ENCODE peak calls at places on chromosomes 5 and 9, in nine cellular contexts. One of them, this sample, is unnamed.

GRCh38 chr5:126594077-126594476 is 942 bp downstream of the ALDH7A1 start:
- DNase-seq in stimulated activated naive CD8-positive, alpha-beta T cell treated with anti-CD3 and anti-CD28 coated beads, Interleukin-15, amount 100 ng/mL, for 72 hours: no peak
- DNase-seq in NCI-H1105 treated with DMSO at 0.1 percent for 48 hours: no peak
- DNase-seq in non-pigmented ciliary epithelial cell: no peak
- DNase-seq in A549: no peak
- DNase-seq in HuH-7.5: no peak
- DNase-seq in ureter: peak; percentile 62
- DNase-seq in naive thymus-derived CD4-positive, alpha-beta T cell: no peak
- DNase-seq in lower leg skin: peak; percentile 26
- DNase-seq in this sample: no peak

GRCh38 chr9:114156658-114157421 is 1.5 kb downstream of the COL27A1 start:
- DNase-seq in stimulated activated naive CD8-positive, alpha-beta T cell treated with anti-CD3 and anti-CD28 coated beads, Interleukin-15, amount 100 ng/mL, for 72 hours: no peak
- DNase-seq in NCI-H1105 treated with DMSO at 0.1 percent for 48 hours: no peak
- DNase-seq in non-pigmented ciliary epithelial cell: no peak
- DNase-seq in A549: peak; percentile 28
- DNase-seq in HuH-7.5: peak; percentile 60
- DNase-seq in ureter: peak; percentile 70
- DNase-seq in naive thymus-derived CD4-positive, alpha-beta T cell: peak; percentile 43
- DNase-seq in lower leg skin: peak; percentile 43
- DNase-seq in this sample: no peak

GRCh38 chr9:17578911-17579793 is at the start of gene SH3GL2:
- DNase-seq in stimulated activated naive CD8-positive, alpha-beta T cell treated with anti-CD3 and anti-CD28 coated beads, Interleukin-15, amount 100 ng/mL, for 72 hours: peak; percentile 10
- DNase-seq in NCI-H1105 treated with DMSO at 0.1 percent for 48 hours: peak; percentile 90
- DNase-seq in non-pigmented ciliary epithelial cell: no peak
- DNase-seq in A549: peak; percentile 15
- DNase-seq in HuH-7.5: no peak
- DNase-seq in ureter: no peak
- DNase-seq in naive thymus-derived CD4-positive, alpha-beta T cell: peak; percentile 21
- DNase-seq in lower leg skin: no peak
- DNase-seq in this sample: no peak

GRCh38 chr9:100117316-100117715 is 18.3 kb downstream of the INVS start:
- DNase-seq in stimulated activated naive CD8-positive, alpha-beta T cell treated with anti-CD3 and anti-CD28 coated beads, Interleukin-15, amount 100 ng/mL, for 72 hours: no peak
- DNase-seq in NCI-H1105 treated with DMSO at 0.1 percent for 48 hours: no peak
- DNase-seq in non-pigmented ciliary epithelial cell: no peak
- DNase-seq in A549: no peak
- DNase-seq in HuH-7.5: no peak
- DNase-seq in ureter: no peak
- DNase-seq in naive thymus-derived CD4-positive, alpha-beta T cell: no peak
- DNase-seq in lower leg skin: no peak
- DNase-seq in this sample: no peak

GRCh38 chr9:126482361-126483044 is 131.2 kb upstream of the LMX1B start:
- DNase-seq in stimulated activated naive CD8-positive, alpha-beta T cell treated with anti-CD3 and anti-CD28 coated beads, Interleukin-15, amount 100 ng/mL, for 72 hours: no peak
- DNase-seq in NCI-H1105 treated with DMSO at 0.1 percent for 48 hours: no peak
- DNase-seq in non-pigmented ciliary epithelial cell: no peak
- DNase-seq in A549: no peak
- DNase-seq in HuH-7.5: no peak
- DNase-seq in ureter: no peak
- DNase-seq in naive thymus-derived CD4-positive, alpha-beta T cell: no peak
- DNase-seq in lower leg skin: no peak
- DNase-seq in this sample: no peak

GRCh38 chr9:132141948-132142594 is 19.8 kb upstream of the NTNG2 start:
- DNase-seq in stimulated activated naive CD8-positive, alpha-beta T cell treated with anti-CD3 and anti-CD28 coated beads, Interleukin-15, amount 100 ng/mL, for 72 hours: no peak
- DNase-seq in NCI-H1105 treated with DMSO at 0.1 percent for 48 hours: no peak
- DNase-seq in non-pigmented ciliary epithelial cell: no peak
- DNase-seq in A549: peak; percentile 54
- DNase-seq in HuH-7.5: no peak
- DNase-seq in ureter: no peak
- DNase-seq in naive thymus-derived CD4-positive, alpha-beta T cell: no peak
- DNase-seq in lower leg skin: no peak
- DNase-seq in this sample: no peak

GRCh38 chr9:7561527-7561926 is 238.1 kb downstream of the DMAC1 start:
- DNase-seq in stimulated activated naive CD8-positive, alpha-beta T cell treated with anti-CD3 and anti-CD28 coated beads, Interleukin-15, amount 100 ng/mL, for 72 hours: no peak
- DNase-seq in NCI-H1105 treated with DMSO at 0.1 percent for 48 hours: no peak
- DNase-seq in non-pigmented ciliary epithelial cell: no peak
- DNase-seq in A549: no peak
- DNase-seq in HuH-7.5: no peak
- DNase-seq in ureter: no peak
- DNase-seq in naive thymus-derived CD4-positive, alpha-beta T cell: no peak
- DNase-seq in lower leg skin: no peak
- DNase-seq in this sample: no peak

GRCh38 chr9:20649381-20649780 is 27.1 kb upstream of the MLLT3 start:
- DNase-seq in stimulated activated naive CD8-positive, alpha-beta T cell treated with anti-CD3 and anti-CD28 coated beads, Interleukin-15, amount 100 ng/mL, for 72 hours: no peak
- DNase-seq in NCI-H1105 treated with DMSO at 0.1 percent for 48 hours: peak; percentile 28
- DNase-seq in non-pigmented ciliary epithelial cell: no peak
- DNase-seq in A549: no peak
- DNase-seq in HuH-7.5: no peak
- DNase-seq in ureter: no peak
- DNase-seq in naive thymus-derived CD4-positive, alpha-beta T cell: no peak
- DNase-seq in lower leg skin: no peak
- DNase-seq in this sample: no peak

GRCh38 chr5:154395407-154396106 is 50.2 kb upstream of the SAP30L start:
- DNase-seq in stimulated activated naive CD8-positive, alpha-beta T cell treated with anti-CD3 and anti-CD28 coated beads, Interleukin-15, amount 100 ng/mL, for 72 hours: no peak
- DNase-seq in NCI-H1105 treated with DMSO at 0.1 percent for 48 hours: peak; percentile 86
- DNase-seq in non-pigmented ciliary epithelial cell: no peak
- DNase-seq in A549: no peak
- DNase-seq in HuH-7.5: no peak
- DNase-seq in ureter: peak; percentile 57
- DNase-seq in naive thymus-derived CD4-positive, alpha-beta T cell: no peak
- DNase-seq in lower leg skin: peak; percentile 36
- DNase-seq in this sample: no peak

GRCh38 chr9:122158202-122158601 is 1.4 kb downstream of the NDUFA8 start:
- DNase-seq in stimulated activated naive CD8-positive, alpha-beta T cell treated with anti-CD3 and anti-CD28 coated beads, Interleukin-15, amount 100 ng/mL, for 72 hours: peak; percentile 32
- DNase-seq in NCI-H1105 treated with DMSO at 0.1 percent for 48 hours: peak; percentile 8
- DNase-seq in non-pigmented ciliary epithelial cell: no peak
- DNase-seq in A549: peak; percentile 76
- DNase-seq in HuH-7.5: peak; percentile 50
- DNase-seq in ureter: no peak
- DNase-seq in naive thymus-derived CD4-positive, alpha-beta T cell: no peak
- DNase-seq in lower leg skin: no peak
- DNase-seq in this sample: peak; percentile 67

GRCh38 chr5:25881318-25882036 is 1156.9 kb downstream of the CDH9 start:
- DNase-seq in stimulated activated naive CD8-positive, alpha-beta T cell treated with anti-CD3 and anti-CD28 coated beads, Interleukin-15, amount 100 ng/mL, for 72 hours: no peak
- DNase-seq in NCI-H1105 treated with DMSO at 0.1 percent for 48 hours: no peak
- DNase-seq in non-pigmented ciliary epithelial cell: no peak
- DNase-seq in A549: no peak
- DNase-seq in HuH-7.5: no peak
- DNase-seq in ureter: no peak
- DNase-seq in naive thymus-derived CD4-positive, alpha-beta T cell: no peak
- DNase-seq in lower leg skin: no peak
- DNase-seq in this sample: no peak

GRCh38 chr9:121709798-121710197 is 58.4 kb downstream of the DAB2IP start:
- DNase-seq in stimulated activated naive CD8-positive, alpha-beta T cell treated with anti-CD3 and anti-CD28 coated beads, Interleukin-15, amount 100 ng/mL, for 72 hours: no peak
- DNase-seq in NCI-H1105 treated with DMSO at 0.1 percent for 48 hours: no peak
- DNase-seq in non-pigmented ciliary epithelial cell: no peak
- DNase-seq in A549: no peak
- DNase-seq in HuH-7.5: no peak
- DNase-seq in ureter: no peak
- DNase-seq in naive thymus-derived CD4-positive, alpha-beta T cell: no peak
- DNase-seq in lower leg skin: no peak
- DNase-seq in this sample: no peak

GRCh38 chr5:82793808-82794419 is 283.3 kb downstream of the TMEM167A start:
- DNase-seq in stimulated activated naive CD8-positive, alpha-beta T cell treated with anti-CD3 and anti-CD28 coated beads, Interleukin-15, amount 100 ng/mL, for 72 hours: peak; percentile 11
- DNase-seq in NCI-H1105 treated with DMSO at 0.1 percent for 48 hours: no peak
- DNase-seq in non-pigmented ciliary epithelial cell: no peak
- DNase-seq in A549: peak; percentile 11
- DNase-seq in HuH-7.5: no peak
- DNase-seq in ureter: no peak
- DNase-seq in naive thymus-derived CD4-positive, alpha-beta T cell: peak; percentile 31
- DNase-seq in lower leg skin: no peak
- DNase-seq in this sample: no peak

GRCh38 chr5:146340260-146341081 is 1.8 kb downstream of the POU4F3 start:
- DNase-seq in stimulated activated naive CD8-positive, alpha-beta T cell treated with anti-CD3 and anti-CD28 coated beads, Interleukin-15, amount 100 ng/mL, for 72 hours: peak; percentile 26
- DNase-seq in NCI-H1105 treated with DMSO at 0.1 percent for 48 hours: no peak
- DNase-seq in non-pigmented ciliary epithelial cell: peak; percentile 10
- DNase-seq in A549: no peak
- DNase-seq in HuH-7.5: peak; percentile 73
- DNase-seq in ureter: no peak
- DNase-seq in naive thymus-derived CD4-positive, alpha-beta T cell: peak; percentile 46
- DNase-seq in lower leg skin: no peak
- DNase-seq in this sample: peak; percentile 10

GRCh38 chr5:19676895-19677294 is 311.1 kb downstream of the CDH18 start:
- DNase-seq in stimulated activated naive CD8-positive, alpha-beta T cell treated with anti-CD3 and anti-CD28 coated beads, Interleukin-15, amount 100 ng/mL, for 72 hours: no peak
- DNase-seq in NCI-H1105 treated with DMSO at 0.1 percent for 48 hours: no peak
- DNase-seq in non-pigmented ciliary epithelial cell: peak; percentile 2
- DNase-seq in A549: no peak
- DNase-seq in HuH-7.5: no peak
- DNase-seq in ureter: no peak
- DNase-seq in naive thymus-derived CD4-positive, alpha-beta T cell: no peak
- DNase-seq in lower leg skin: no peak
- DNase-seq in this sample: no peak

GRCh38 chr5:148640471-148640870 is 13.9 kb downstream of the HTR4 start:
- DNase-seq in stimulated activated naive CD8-positive, alpha-beta T cell treated with anti-CD3 and anti-CD28 coated beads, Interleukin-15, amount 100 ng/mL, for 72 hours: no peak
- DNase-seq in NCI-H1105 treated with DMSO at 0.1 percent for 48 hours: no peak
- DNase-seq in non-pigmented ciliary epithelial cell: no peak
- DNase-seq in A549: no peak
- DNase-seq in HuH-7.5: no peak
- DNase-seq in ureter: no peak
- DNase-seq in naive thymus-derived CD4-positive, alpha-beta T cell: no peak
- DNase-seq in lower leg skin: no peak
- DNase-seq in this sample: no peak

GRCh38 chr5:111934511-111934910 is 177.5 kb upstream of the NREP start:
- DNase-seq in stimulated activated naive CD8-positive, alpha-beta T cell treated with anti-CD3 and anti-CD28 coated beads, Interleukin-15, amount 100 ng/mL, for 72 hours: no peak
- DNase-seq in NCI-H1105 treated with DMSO at 0.1 percent for 48 hours: no peak
- DNase-seq in non-pigmented ciliary epithelial cell: no peak
- DNase-seq in A549: no peak
- DNase-seq in HuH-7.5: no peak
- DNase-seq in ureter: no peak
- DNase-seq in naive thymus-derived CD4-positive, alpha-beta T cell: no peak
- DNase-seq in lower leg skin: no peak
- DNase-seq in this sample: no peak

GRCh38 chr9:105911104-105911911 is 217.0 kb downstream of the TMEM38B start:
- DNase-seq in stimulated activated naive CD8-positive, alpha-beta T cell treated with anti-CD3 and anti-CD28 coated beads, Interleukin-15, amount 100 ng/mL, for 72 hours: no peak
- DNase-seq in NCI-H1105 treated with DMSO at 0.1 percent for 48 hours: no peak
- DNase-seq in non-pigmented ciliary epithelial cell: peak; percentile 9
- DNase-seq in A549: no peak
- DNase-seq in HuH-7.5: no peak
- DNase-seq in ureter: no peak
- DNase-seq in naive thymus-derived CD4-positive, alpha-beta T cell: no peak
- DNase-seq in lower leg skin: no peak
- DNase-seq in this sample: no peak

GRCh38 chr9:134283111-134283515 is 43.1 kb upstream of the RXRA start:
- DNase-seq in stimulated activated naive CD8-positive, alpha-beta T cell treated with anti-CD3 and anti-CD28 coated beads, Interleukin-15, amount 100 ng/mL, for 72 hours: no peak
- DNase-seq in NCI-H1105 treated with DMSO at 0.1 percent for 48 hours: peak; percentile 86
- DNase-seq in non-pigmented ciliary epithelial cell: no peak
- DNase-seq in A549: no peak
- DNase-seq in HuH-7.5: no peak
- DNase-seq in ureter: peak; percentile 82
- DNase-seq in naive thymus-derived CD4-positive, alpha-beta T cell: no peak
- DNase-seq in lower leg skin: peak; percentile 78
- DNase-seq in this sample: no peak

GRCh38 chr9:76415731-76416130 is 21.5 kb upstream of the RFK start:
- DNase-seq in stimulated activated naive CD8-positive, alpha-beta T cell treated with anti-CD3 and anti-CD28 coated beads, Interleukin-15, amount 100 ng/mL, for 72 hours: no peak
- DNase-seq in NCI-H1105 treated with DMSO at 0.1 percent for 48 hours: peak; percentile 53
- DNase-seq in non-pigmented ciliary epithelial cell: no peak
- DNase-seq in A549: no peak
- DNase-seq in HuH-7.5: no peak
- DNase-seq in ureter: no peak
- DNase-seq in naive thymus-derived CD4-positive, alpha-beta T cell: no peak
- DNase-seq in lower leg skin: no peak
- DNase-seq in this sample: no peak

GRCh38 chr5:149737355-149737754 is 7.2 kb downstream of the PPARGC1B start:
- DNase-seq in stimulated activated naive CD8-positive, alpha-beta T cell treated with anti-CD3 and anti-CD28 coated beads, Interleukin-15, amount 100 ng/mL, for 72 hours: no peak
- DNase-seq in NCI-H1105 treated with DMSO at 0.1 percent for 48 hours: no peak
- DNase-seq in non-pigmented ciliary epithelial cell: no peak
- DNase-seq in A549: no peak
- DNase-seq in HuH-7.5: no peak
- DNase-seq in ureter: no peak
- DNase-seq in naive thymus-derived CD4-positive, alpha-beta T cell: no peak
- DNase-seq in lower leg skin: no peak
- DNase-seq in this sample: no peak

GRCh38 chr5:43068037-43068436 is 27.9 kb upstream of the ANXA2R start:
- DNase-seq in stimulated activated naive CD8-positive, alpha-beta T cell treated with anti-CD3 and anti-CD28 coated beads, Interleukin-15, amount 100 ng/mL, for 72 hours: no peak
- DNase-seq in NCI-H1105 treated with DMSO at 0.1 percent for 48 hours: no peak
- DNase-seq in non-pigmented ciliary epithelial cell: no peak
- DNase-seq in A549: no peak
- DNase-seq in HuH-7.5: no peak
- DNase-seq in ureter: no peak
- DNase-seq in naive thymus-derived CD4-positive, alpha-beta T cell: no peak
- DNase-seq in lower leg skin: no peak
- DNase-seq in this sample: no peak

This sample was measured in CD4-positive, CD25-positive, alpha-beta regulatory T cell.